ENCODE peak calls at places on chromosomes 1 and 21, in eight cellular contexts. One of them, this sample, is unnamed.

GRCh38 chr1:247291161-247291560 is 35.3 kb downstream of the VN1R5 start:
- DNase-seq in H1: no peak
- DNase-seq in HepG2: no peak
- DNase-seq in A549: no peak
- DNase-seq in SK-N-SH: no peak
- DNase-seq in K562: no peak
- DNase-seq in IMR-90: no peak
- DNase-seq in GM12878: no peak
- DNase-seq in this sample: no peak

GRCh38 chr1:55669308-55669707 is 454.1 kb upstream of the USP24 start:
- DNase-seq in IMR-90: peak
- DNase-seq in K562: no peak
- DNase-seq in A549: no peak
- DNase-seq in SK-N-SH: no peak
- DNase-seq in HepG2: no peak
- DNase-seq in GM12878: no peak
- DNase-seq in H1: no peak
- DNase-seq in this sample: no peak

GRCh38 chr21:29441651-29442050 is 142.9 kb downstream of the BACH1 start:
- DNase-seq in IMR-90: no peak
- DNase-seq in GM12878: no peak
- DNase-seq in SK-N-SH: no peak
- DNase-seq in K562: no peak
- DNase-seq in HepG2: no peak
- DNase-seq in A549: no peak
- DNase-seq in H1: no peak
- DNase-seq in this sample: no peak

GRCh38 chr1:1544544-1544943 is 4.1 kb upstream of the TMEM240 start:
- DNase-seq in K562: no peak
- DNase-seq in A549: no peak
- DNase-seq in HepG2: no peak
- DNase-seq in SK-N-SH: no peak
- DNase-seq in GM12878: no peak
- DNase-seq in H1: no peak
- DNase-seq in IMR-90: no peak
- DNase-seq in this sample: no peak

GRCh38 chr1:152505083-152505482 is 5.5 kb upstream of the LCE5A start:
- DNase-seq in HepG2: no peak
- DNase-seq in A549: no peak
- DNase-seq in IMR-90: no peak
- DNase-seq in K562: no peak
- DNase-seq in H1: no peak
- DNase-seq in SK-N-SH: no peak
- DNase-seq in GM12878: no peak
- DNase-seq in this sample: no peak

GRCh38 chr21:43866233-43866632 is 1.2 kb downstream of the AGPAT3 start:
- DNase-seq in SK-N-SH: peak
- DNase-seq in H1: no peak
- DNase-seq in A549: no peak
- DNase-seq in K562: peak
- DNase-seq in HepG2: no peak
- DNase-seq in GM12878: no peak
- DNase-seq in IMR-90: peak
- DNase-seq in this sample: no peak

GRCh38 chr1:27394282-27394658 is 1.8 kb downstream of the GPR3 start:
- DNase-seq in GM12878: no peak
- DNase-seq in K562: no peak
- DNase-seq in SK-N-SH: no peak
- DNase-seq in HepG2: no peak
- DNase-seq in IMR-90: no peak
- DNase-seq in A549: no peak
- DNase-seq in H1: no peak
- DNase-seq in this sample: no peak

GRCh38 chr1:179809506-179810366 is 66.6 kb downstream of the FAM163A start:
- DNase-seq in H1: peak
- DNase-seq in A549: peak
- DNase-seq in K562: peak
- DNase-seq in GM12878: peak
- DNase-seq in IMR-90: peak
- DNase-seq in HepG2: peak
- DNase-seq in SK-N-SH: peak
- DNase-seq in this sample: peak

GRCh38 chr1:10074059-10074854 is 41.5 kb downstream of the UBE4B start:
- DNase-seq in IMR-90: peak
- DNase-seq in SK-N-SH: no peak
- DNase-seq in A549: peak
- DNase-seq in HepG2: no peak
- DNase-seq in H1: no peak
- DNase-seq in K562: no peak
- DNase-seq in GM12878: peak
- DNase-seq in this sample: no peak

GRCh38 chr1:23116921-23117699 is 51.5 kb downstream of the LUZP1 start:
- DNase-seq in SK-N-SH: no peak
- DNase-seq in K562: no peak
- DNase-seq in HepG2: no peak
- DNase-seq in GM12878: no peak
- DNase-seq in H1: no peak
- DNase-seq in IMR-90: no peak
- DNase-seq in A549: no peak
- DNase-seq in this sample: no peak

GRCh38 chr1:208944981-208945451 is 638.5 kb upstream of the CAMK1G start:
- DNase-seq in SK-N-SH: no peak
- DNase-seq in A549: no peak
- DNase-seq in K562: no peak
- DNase-seq in IMR-90: no peak
- DNase-seq in HepG2: no peak
- DNase-seq in H1: no peak
- DNase-seq in GM12878: no peak
- DNase-seq in this sample: no peak

GRCh38 chr21:36096398-36097290 is 26.8 kb downstream of the CBR1 start:
- DNase-seq in H1: peak
- DNase-seq in IMR-90: no peak
- DNase-seq in GM12878: no peak
- DNase-seq in HepG2: no peak
- DNase-seq in A549: no peak
- DNase-seq in SK-N-SH: no peak
- DNase-seq in K562: no peak
- DNase-seq in this sample: no peak

GRCh38 chr1:53957231-53957818 is 11.2 kb downstream of the LRRC42 start:
- DNase-seq in A549: peak
- DNase-seq in K562: no peak
- DNase-seq in IMR-90: peak
- DNase-seq in H1: no peak
- DNase-seq in SK-N-SH: no peak
- DNase-seq in GM12878: no peak
- DNase-seq in HepG2: peak
- DNase-seq in this sample: peak

GRCh38 chr1:235703516-235703915 is 53.9 kb upstream of the GNG4 start:
- DNase-seq in GM12878: no peak
- DNase-seq in IMR-90: peak
- DNase-seq in K562: no peak
- DNase-seq in HepG2: no peak
- DNase-seq in H1: no peak
- DNase-seq in A549: peak
- DNase-seq in SK-N-SH: no peak
- DNase-seq in this sample: no peak

GRCh38 chr1:235366286-235366685 is 941 bp upstream of the TBCE start:
- DNase-seq in SK-N-SH: no peak
- DNase-seq in IMR-90: no peak
- DNase-seq in A549: no peak
- DNase-seq in H1: no peak
- DNase-seq in K562: peak
- DNase-seq in HepG2: no peak
- DNase-seq in GM12878: no peak
- DNase-seq in this sample: no peak

GRCh38 chr1:53572061-53572801 is 113.0 kb downstream of the DMRTB1 start:
- DNase-seq in SK-N-SH: peak
- DNase-seq in HepG2: no peak
- DNase-seq in A549: peak
- DNase-seq in IMR-90: peak
- DNase-seq in K562: no peak
- DNase-seq in H1: no peak
- DNase-seq in GM12878: no peak
- DNase-seq in this sample: peak

GRCh38 chr1:218518341-218518740 is 173.2 kb downstream of the TGFB2 start:
- DNase-seq in HepG2: no peak
- DNase-seq in A549: no peak
- DNase-seq in K562: no peak
- DNase-seq in H1: no peak
- DNase-seq in IMR-90: no peak
- DNase-seq in SK-N-SH: no peak
- DNase-seq in GM12878: no peak
- DNase-seq in this sample: no peak

DNA sequence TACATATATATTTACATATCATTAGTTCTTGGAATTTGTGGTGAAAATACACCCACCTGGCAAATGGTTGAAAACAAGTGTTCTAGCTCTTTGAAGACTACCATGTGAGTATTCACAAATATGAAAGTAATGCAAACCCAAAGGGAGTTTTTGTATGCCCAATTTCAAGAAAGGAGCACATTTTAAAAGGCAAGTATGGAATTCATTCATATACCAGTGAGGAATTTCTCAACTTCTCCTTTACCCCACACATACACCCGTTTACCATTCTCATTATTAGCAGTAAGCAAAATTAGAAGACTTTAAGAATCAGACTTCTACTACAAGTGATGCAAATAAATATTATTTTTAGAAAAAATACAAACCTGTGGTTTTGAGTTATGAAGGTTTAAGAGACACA is 8.1 kb downstream of the RABGAP1L start:
- DNase-seq in IMR-90: no peak
- DNase-seq in SK-N-SH: no peak
- DNase-seq in A549: no peak
- DNase-seq in K562: no peak
- DNase-seq in H1: no peak
- DNase-seq in HepG2: no peak
- DNase-seq in GM12878: no peak
- DNase-seq in this sample: no peak
- TF ChIP-seq RAD21 in IMR-90: no peak
- TF ChIP-seq RAD21 in SK-N-SH: no peak
- TF ChIP-seq RAD21 in A549: no peak
- TF ChIP-seq RAD21 in K562: no peak
- TF ChIP-seq RAD21 in H1: no peak
- TF ChIP-seq RAD21 in HepG2: no peak
- TF ChIP-seq RAD21 in GM12878: no peak
- TF ChIP-seq RAD21 in this sample: no peak

GRCh38 chr1:116375884-116376733 is 3.1 kb downstream of the ATP1A1 start:
- DNase-seq in SK-N-SH: no peak
- DNase-seq in IMR-90: peak
- DNase-seq in H1: no peak
- DNase-seq in GM12878: no peak
- DNase-seq in A549: peak
- DNase-seq in K562: no peak
- DNase-seq in HepG2: peak
- DNase-seq in this sample: peak
- TF ChIP-seq RAD21 in SK-N-SH: no peak
- TF ChIP-seq RAD21 in IMR-90: no peak
- TF ChIP-seq RAD21 in H1: no peak
- TF ChIP-seq RAD21 in GM12878: no peak
- TF ChIP-seq RAD21 in A549: no peak
- TF ChIP-seq RAD21 in K562: no peak
- TF ChIP-seq RAD21 in HepG2: no peak
- TF ChIP-seq RAD21 in this sample: no peak

GRCh38 chr21:44909719-44910118 is 11.0 kb downstream of the ITGB2 start:
- DNase-seq in HepG2: no peak
- DNase-seq in K562: no peak
- DNase-seq in H1: no peak
- DNase-seq in SK-N-SH: no peak
- DNase-seq in GM12878: no peak
- DNase-seq in A549: no peak
- DNase-seq in IMR-90: no peak
- DNase-seq in this sample: no peak

GRCh38 chr21:44912158-44912473 is 8.6 kb downstream of the ITGB2 start:
- DNase-seq in GM12878: no peak
- DNase-seq in HepG2: no peak
- DNase-seq in IMR-90: no peak
- DNase-seq in SK-N-SH: no peak
- DNase-seq in H1: no peak
- DNase-seq in K562: no peak
- DNase-seq in A549: no peak
- DNase-seq in this sample: no peak

GRCh38 chr21:44910229-44911065 is 10.3 kb downstream of the ITGB2 start:
- DNase-seq in IMR-90: no peak
- DNase-seq in K562: no peak
- DNase-seq in GM12878: no peak
- DNase-seq in HepG2: peak
- DNase-seq in SK-N-SH: no peak
- DNase-seq in A549: no peak
- DNase-seq in H1: no peak
- DNase-seq in this sample: no peak

GRCh38 chr21:44911066-44911383 is 9.7 kb downstream of the ITGB2 start:
- DNase-seq in H1: no peak
- DNase-seq in HepG2: no peak
- DNase-seq in IMR-90: no peak
- DNase-seq in K562: no peak
- DNase-seq in A549: no peak
- DNase-seq in GM12878: no peak
- DNase-seq in SK-N-SH: no peak
- DNase-seq in this sample: no peak

DNA sequence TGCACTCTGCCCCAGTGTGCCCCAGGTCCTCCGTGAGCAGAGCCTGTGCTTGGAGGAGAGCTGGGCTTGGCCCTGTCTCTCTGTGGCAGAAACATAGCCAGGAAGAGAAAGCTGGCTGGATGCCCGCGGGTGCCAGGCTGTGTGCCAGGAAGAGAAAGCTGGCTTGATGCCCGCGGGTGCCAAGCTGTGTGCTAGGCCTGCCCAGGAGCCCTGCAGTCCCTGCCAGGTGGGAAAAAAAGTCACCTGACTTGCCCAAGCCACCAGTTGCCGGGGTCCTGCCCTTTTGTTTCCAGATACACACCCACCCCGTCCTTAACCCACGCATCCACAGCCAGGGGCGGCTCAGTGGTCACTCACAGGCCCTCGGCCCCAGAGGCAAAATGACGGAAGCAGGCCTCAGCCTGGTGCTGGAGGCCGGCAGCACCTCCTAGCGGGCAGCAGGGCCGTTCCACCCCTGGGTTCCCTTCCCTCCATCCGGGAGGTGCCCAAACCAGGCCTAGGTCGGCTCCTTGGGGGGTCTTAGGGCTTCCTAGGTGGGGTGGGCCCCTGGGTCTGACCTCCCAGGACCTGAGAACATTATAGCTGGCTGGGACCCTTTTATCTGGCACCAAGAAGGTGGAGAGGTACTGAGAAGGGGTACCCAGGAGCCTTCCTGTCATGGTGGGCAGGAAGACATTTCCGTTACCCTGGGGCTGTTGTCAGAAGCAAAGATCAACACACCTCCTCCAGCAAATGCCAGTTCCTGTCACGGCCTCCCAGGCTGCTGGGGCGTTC is 9.1 kb downstream of the ITGB2 start:
- DNase-seq in H1: no peak
- DNase-seq in A549: peak
- DNase-seq in HepG2: peak
- DNase-seq in SK-N-SH: peak
- DNase-seq in GM12878: no peak
- DNase-seq in IMR-90: no peak
- DNase-seq in K562: peak
- DNase-seq in this sample: no peak
- TF ChIP-seq RAD21 in H1: peak
- TF ChIP-seq RAD21 in A549: peak
- TF ChIP-seq RAD21 in HepG2: peak
- TF ChIP-seq RAD21 in SK-N-SH: peak
- TF ChIP-seq RAD21 in GM12878: peak
- TF ChIP-seq RAD21 in IMR-90: no peak
- TF ChIP-seq RAD21 in K562: peak
- TF ChIP-seq RAD21 in this sample: no peak

GRCh38 chr1:228021526-228022030 is 14.8 kb downstream of the WNT3A start:
- DNase-seq in IMR-90: peak
- DNase-seq in GM12878: no peak
- DNase-seq in SK-N-SH: no peak
- DNase-seq in H1: no peak
- DNase-seq in K562: no peak
- DNase-seq in HepG2: no peak
- DNase-seq in A549: no peak
- DNase-seq in this sample: no peak
- TF ChIP-seq RAD21 in IMR-90: no peak
- TF ChIP-seq RAD21 in GM12878: no peak
- TF ChIP-seq RAD21 in SK-N-SH: no peak
- TF ChIP-seq RAD21 in H1: no peak
- TF ChIP-seq RAD21 in K562: no peak
- TF ChIP-seq RAD21 in HepG2: no peak
- TF ChIP-seq RAD21 in A549: no peak
- TF ChIP-seq RAD21 in this sample: no peak

This sample was measured in HCT116.